ENCODE peak calls at places on chromosome 14, in six cellular contexts. D is stimulated activated CD8-positive, alpha-beta memory T cell treated with anti-CD3 and anti-CD28 coated beads, Interleukin-2, amount 100 ng/mL, for 1 hour; G is NCI-H2081; H is memory B cell; Z is activated T-helper 9 cell treated with anti-CD3 and anti-CD28 coated beads, Interleukin-2, amount 50 U/mL, for 16 hours; T is lower lobe of right lung. Q is an unnamed sample.

GRCh38 chr14:100341301-100342031 is 18.3 kb downstream of the SLC25A47 start:
- DNase-seq in T (peak), G (no peak), Z (no peak), H (peak), D (no peak), Q (no peak)

GRCh38 chr14:30005114-30005698 is 77.6 kb upstream of the PRKD1 start:
- DNase-seq in G (peak), T (no peak), H (peak), D (no peak), Z (no peak), Q (no peak)

GRCh38 chr14:98177551-98177950 is 1094.4 kb downstream of the BCL11B start:
- DNase-seq in G (no peak), Z (peak), T (no peak), H (no peak), D (no peak), Q (peak)

GRCh38 chr14:105165134-105165704 is 3.4 kb downstream of the JAG2 start:
- DNase-seq in T (no peak), D (no peak), G (peak), Z (no peak), H (no peak), Q (no peak)

GRCh38 chr14:70622111-70622712 is 19.5 kb upstream of the TTC9 start:
- DNase-seq in T (no peak), G (peak), D (no peak), Z (no peak), H (peak), Q (peak)

GRCh38 chr14:40842816-40843215 is 763.9 kb upstream of the LRFN5 start:
- DNase-seq in T (no peak), D (no peak), G (no peak), H (no peak), Z (no peak), Q (no peak)

GRCh38 chr14:79044894-79045624 is 874.9 kb downstream of the NRXN3 start:
- DNase-seq in H (no peak), G (peak), D (no peak), Z (no peak), T (no peak), Q (no peak)

GRCh38 chr14:88322505-88323085 is 474 bp downstream of the KCNK10 start:
- DNase-seq in G (no peak), H (no peak), Z (no peak), T (no peak), D (no peak), Q (no peak)

GRCh38 chr14:43793579-43793978 is 713.5 kb downstream of the FSCB start:
- DNase-seq in T (no peak), G (no peak), D (no peak), H (no peak), Z (no peak), Q (no peak)